ENCODE peak calls at places on chromosome 9, in four cellular contexts. K, S, A and E are unnamed samples.

GRCh38 chr9:27564031-27564430 is 9.2 kb downstream of the C9orf72 start:
- DNase-seq in K (no peak), S (no peak), A (no peak), E (no peak)

GRCh38 chr9:110256142-110256391 is 240 bp downstream of the TXN start:
- DNase-seq in S (no peak), K (no peak), A (no peak), E (no peak)

GRCh38 chr9:120532475-120532874 is 47.5 kb downstream of the CDK5RAP2 start:
- DNase-seq in S (no peak), A (no peak), K (peak), E (peak)

GRCh38 chr9:98315067-98315453 is 59.6 kb upstream of the TBC1D2 start:
- DNase-seq in K (no peak), S (no peak), A (no peak), E (no peak)

GRCh38 chr9:14251146-14252071 is 62.5 kb downstream of the NFIB start:
- DNase-seq in K (peak), A (peak), S (no peak), E (peak)

GRCh38 chr9:119284118-119284517 is 85.1 kb downstream of the BRINP1 start:
- DNase-seq in A (no peak), K (no peak), S (no peak), E (no peak)

GRCh38 chr9:92808726-92809451 is 44.3 kb upstream of the BICD2 start:
- DNase-seq in K (peak), S (no peak), A (peak), E (peak)

GRCh38 chr9:1129382-1129781 is 79.2 kb downstream of the DMRT2 start:
- DNase-seq in S (no peak), K (no peak), A (no peak), E (no peak)

DNA sequence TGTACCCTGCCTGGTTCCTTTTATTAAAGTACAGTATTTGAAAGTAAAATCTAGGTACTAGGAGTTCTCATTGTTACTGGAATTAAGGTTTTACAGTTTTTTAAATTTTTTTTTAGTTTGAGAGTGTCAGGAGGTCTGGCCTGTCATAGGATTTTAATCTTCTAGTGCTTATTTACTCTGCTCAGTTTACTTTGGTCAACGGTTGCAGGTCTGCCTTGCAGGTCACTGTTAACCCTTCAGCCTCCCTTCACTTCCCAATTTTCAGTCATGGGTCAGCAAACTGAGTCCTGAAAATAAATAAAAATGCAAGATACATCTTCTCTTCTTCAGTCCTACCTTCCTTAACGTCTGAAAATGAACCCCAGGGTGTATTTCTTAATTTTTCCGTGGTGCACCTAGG is 18.8 kb upstream of the PTBP3 start:
- DNase-seq in S (no peak), A (no peak), K (no peak), E (no peak)
- H3K4me3 ChIP-seq in S (no peak), A (no peak), K (no peak), E (no peak)

GRCh38 chr9:6834306-6834705 is 76.5 kb downstream of the KDM4C start:
- DNase-seq in S (no peak), A (no peak), K (no peak), E (no peak)

GRCh38 chr9:6827370-6827949 is 69.7 kb downstream of the KDM4C start:
- DNase-seq in S (no peak), K (no peak), A (no peak), E (peak)

GRCh38 chr9:6833518-6834192 is 75.9 kb downstream of the KDM4C start:
- DNase-seq in S (no peak), A (no peak), K (no peak), E (peak)

GRCh38 chr9:6829027-6829426 is 71.3 kb downstream of the KDM4C start:
- DNase-seq in K (no peak), A (no peak), S (no peak), E (no peak)
- TF ChIP-seq CTCF in K (no peak), A (no peak), S (no peak), E (peak)

DNA sequence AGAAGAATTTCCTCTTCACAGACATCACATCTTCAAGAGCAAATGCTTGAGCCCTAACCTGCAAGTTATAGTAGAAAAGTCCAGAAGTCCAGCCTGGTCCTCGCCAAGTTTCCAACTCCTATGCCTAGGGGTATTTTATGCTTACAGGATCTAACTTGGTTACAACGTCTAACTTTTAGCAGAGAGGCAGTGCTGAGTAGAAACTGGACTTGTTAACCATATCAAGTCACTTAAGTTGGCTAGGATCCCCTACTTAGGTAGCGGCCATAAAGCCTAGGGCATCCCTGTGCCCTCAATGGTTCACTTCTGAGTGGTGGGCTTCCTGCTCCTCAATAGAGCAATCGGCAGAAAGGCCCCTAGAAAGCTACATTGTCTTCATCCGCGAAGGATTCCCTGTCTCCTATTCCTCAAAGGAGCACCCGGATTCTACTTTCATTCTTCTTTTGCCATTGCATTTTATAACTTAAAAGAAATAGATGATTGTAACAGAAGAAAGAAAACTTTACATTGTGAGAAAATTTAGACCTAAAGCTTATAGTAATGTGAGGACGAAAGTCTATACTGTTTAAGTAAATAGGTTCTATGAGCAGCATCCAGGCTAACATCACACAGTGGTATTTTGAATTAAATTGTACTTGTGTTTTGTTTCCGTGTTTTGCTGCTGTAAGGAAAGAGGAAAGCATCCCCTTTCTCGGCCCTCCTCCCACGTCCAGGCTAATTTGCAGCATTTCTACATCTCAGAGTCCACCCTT is 1.3 kb upstream of the MTAP start:
- DNase-seq in A (no peak), K (no peak), S (no peak), E (no peak)
- H3K4me3 ChIP-seq in A (peak), K (no peak), S (peak), E (peak)

GRCh38 chr9:74610523-74611061 is 113.5 kb downstream of the RORB start:
- DNase-seq in K (no peak), A (no peak), S (no peak), E (no peak)
- TF ChIP-seq CTCF in K (no peak), A (no peak), S (no peak), E (no peak)

GRCh38 chr9:134351777-134352176 is 25.5 kb downstream of the RXRA start:
- DNase-seq in S (no peak), K (no peak), A (no peak), E (no peak)
- H3K4me3 ChIP-seq in S (no peak), K (no peak), A (no peak), E (no peak)

GRCh38 chr9:86947146-86948081 is at the start of gene GAS1:
- DNase-seq in A (peak), S (peak), K (peak), E (peak)

GRCh38 chr9:86946712-86947145 is 577 bp downstream of the GAS1 start:
- DNase-seq in A (peak), S (no peak), K (peak), E (peak)

GRCh38 chr9:86943871-86944240 is 3.5 kb downstream of the GAS1 start:
- DNase-seq in A (no peak), S (no peak), K (no peak), E (no peak)

GRCh38 chr9:86944974-86945867 is 2.1 kb downstream of the GAS1 start:
- DNase-seq in A (no peak), S (no peak), K (no peak), E (peak)

DNA sequence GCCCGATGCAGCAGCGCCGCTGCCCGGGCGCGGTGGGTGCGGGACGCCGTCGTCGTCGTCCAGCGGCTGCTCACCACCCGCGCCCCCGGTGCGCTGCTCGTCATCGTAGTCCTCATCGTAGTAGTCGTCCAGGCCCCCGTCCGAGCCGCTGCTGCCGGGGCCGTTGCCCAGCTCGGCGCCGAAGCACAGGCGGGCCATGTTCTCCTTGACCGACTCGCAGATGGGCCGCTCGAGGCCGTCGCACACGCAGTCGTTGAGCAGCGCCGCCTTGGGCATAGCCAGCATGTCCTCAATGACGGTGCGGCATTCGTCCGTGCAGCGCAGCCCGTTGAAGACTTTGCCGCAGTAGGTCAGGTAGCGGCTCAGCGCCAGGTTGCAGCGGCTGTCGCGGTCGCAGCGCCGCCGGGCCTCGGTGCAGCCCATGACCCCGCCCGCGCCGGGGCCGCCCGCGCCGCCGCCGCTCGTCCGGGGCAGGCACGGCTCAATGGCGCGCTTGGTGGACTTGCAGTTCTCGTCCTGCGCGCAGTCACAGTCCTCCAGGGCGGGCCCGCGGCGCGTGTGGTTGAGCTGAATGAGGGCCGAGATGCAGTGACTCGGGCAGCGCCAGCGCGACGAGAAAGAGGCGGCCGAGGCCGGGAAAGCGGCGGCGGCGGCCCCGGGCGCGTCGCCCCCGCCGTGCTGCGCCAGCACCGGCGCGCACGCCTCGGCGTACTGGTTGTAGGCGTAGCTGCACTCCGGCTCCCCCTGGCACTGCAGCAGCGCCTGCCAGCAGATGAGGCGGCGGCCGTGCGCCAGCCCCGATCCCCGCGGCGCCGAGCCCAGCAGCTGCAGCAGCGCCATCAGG is 1.2 kb downstream of the GAS1 start:
- DNase-seq in K (peak), A (peak), S (no peak), E (peak)
- TF ChIP-seq CTCF in K (no peak), A (peak), S (peak), E (no peak)